ENCODE peak calls at places on chromosomes 4 and X, in nine cellular contexts. Y is tibial nerve, U is breast epithelium, S is HCT116, I is sigmoid colon, N is ovary, L is suprapubic skin, V is spleen, A is endothelial cell of umbilical vein. Q is an unnamed sample.

GRCh38 chrX:2898861-2899512 is 30.2 kb downstream of the ARSD start:
- DNase-seq in Y (no peak), U (peak), S (no peak), I (peak), N (no peak), L (no peak), V (no peak), A (no peak), Q (no peak)

GRCh38 chr4:116358633-116359222 is 726.6 kb downstream of the TRAM1L1 start:
- DNase-seq in Y (peak), U (no peak), S (peak), I (no peak), N (no peak), L (no peak), V (no peak), A (peak), Q (peak)

GRCh38 chrX:41293269-41293668 is 40.7 kb upstream of the DDX3X start:
- DNase-seq in Y (no peak), U (no peak), S (peak), I (no peak), N (no peak), L (no peak), V (no peak), A (no peak), Q (no peak)

GRCh38 chr4:148454835-148455234 is 12.6 kb upstream of the NR3C2 start:
- DNase-seq in Y (no peak), U (no peak), S (no peak), I (no peak), N (no peak), L (no peak), V (no peak), A (no peak), Q (no peak)

GRCh38 chr4:141571368-141571767 is 65.0 kb upstream of the IL15 start:
- DNase-seq in Y (no peak), U (no peak), S (no peak), I (no peak), N (no peak), L (no peak), V (no peak), A (no peak), Q (no peak)

GRCh38 chr4:109499513-109499912 is 60.5 kb upstream of the MCUB start:
- DNase-seq in Y (no peak), U (no peak), S (no peak), I (no peak), N (no peak), L (no peak), V (no peak), A (no peak), Q (no peak)

GRCh38 chrX:1222511-1223252 is 10.2 kb upstream of the CRLF2 start:
- DNase-seq in Y (no peak), U (no peak), S (no peak), I (peak), N (no peak), L (peak), V (no peak), A (no peak), Q (no peak)

GRCh38 chr4:52996261-52997131 is 134.4 kb downstream of the RASL11B start:
- DNase-seq in Y (peak), U (no peak), S (no peak), I (peak), N (peak), L (no peak), V (no peak), A (peak), Q (peak)

GRCh38 chr4:84309191-84309590 is 189.9 kb downstream of the NKX6-1 start:
- DNase-seq in Y (no peak), U (no peak), S (no peak), I (no peak), N (no peak), L (no peak), V (no peak), A (no peak), Q (no peak)

GRCh38 chrX:77119706-77120105 is 327.5 kb upstream of the FGF16 start:
- DNase-seq in Y (no peak), U (no peak), S (no peak), I (no peak), N (no peak), L (no peak), V (no peak), A (no peak), Q (no peak)

GRCh38 chr4:127623755-127624087 is 9.0 kb upstream of the INTU start:
- DNase-seq in Y (no peak), U (no peak), S (no peak), I (no peak), N (no peak), L (no peak), V (no peak), A (peak), Q (no peak)

GRCh38 chr4:7355795-7356194 is 78.9 kb downstream of the PSAPL1 start:
- DNase-seq in Y (no peak), U (no peak), S (no peak), I (no peak), N (no peak), L (no peak), V (no peak), A (no peak), Q (no peak)

GRCh38 chrX:43860646-43861370 is 21.4 kb downstream of the MAOB start:
- DNase-seq in Y (peak), U (peak), S (peak), I (no peak), N (no peak), L (no peak), V (no peak), A (peak), Q (no peak)

DNA sequence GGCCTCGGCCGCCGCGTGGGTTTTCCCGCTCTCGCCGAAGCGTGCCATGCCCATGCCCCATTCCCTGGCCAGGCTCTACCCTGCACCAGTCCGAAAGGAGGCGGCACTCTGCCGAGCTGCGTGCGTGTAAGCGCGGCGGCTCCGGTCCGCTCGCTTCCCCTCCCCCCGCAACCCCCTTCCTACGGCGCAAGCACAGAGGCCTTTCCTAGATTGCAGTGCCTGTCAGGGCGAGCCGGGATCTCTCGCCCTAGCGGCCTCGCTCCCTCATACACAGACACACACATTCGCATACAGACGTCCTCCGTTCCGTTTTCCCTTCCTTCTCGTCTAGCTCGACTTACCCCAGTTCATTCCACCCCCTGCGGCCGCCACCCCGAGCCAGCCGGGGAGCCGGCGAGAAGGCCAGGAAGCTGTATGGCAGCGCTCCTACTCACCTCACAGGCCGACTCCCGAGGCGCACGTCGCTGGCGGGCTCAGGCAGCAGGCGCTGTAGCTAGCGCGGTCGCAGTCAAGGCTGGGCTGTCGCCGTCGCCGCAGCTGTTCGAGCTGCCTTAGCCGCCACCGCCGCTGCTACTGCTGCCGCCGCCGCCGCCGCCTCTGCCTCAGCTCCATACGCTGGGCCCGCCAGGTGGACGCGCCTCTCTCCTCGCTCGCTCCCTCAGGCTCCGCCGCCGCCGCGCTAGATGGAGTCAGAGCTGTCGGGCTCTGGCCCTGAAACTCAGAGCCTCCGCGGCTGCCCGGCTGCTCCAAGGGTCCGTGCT is 623 bp downstream of the NEXMIF start:
- DNase-seq in Y (no peak), U (peak), S (no peak), I (peak), N (peak), L (peak), V (peak), A (peak), Q (peak)
- TF ChIP-seq POLR2A in Y (no peak), U (no peak), S (no peak), I (no peak), N (no peak), L (no peak), V (no peak), A (no peak), Q (peak)

DNA sequence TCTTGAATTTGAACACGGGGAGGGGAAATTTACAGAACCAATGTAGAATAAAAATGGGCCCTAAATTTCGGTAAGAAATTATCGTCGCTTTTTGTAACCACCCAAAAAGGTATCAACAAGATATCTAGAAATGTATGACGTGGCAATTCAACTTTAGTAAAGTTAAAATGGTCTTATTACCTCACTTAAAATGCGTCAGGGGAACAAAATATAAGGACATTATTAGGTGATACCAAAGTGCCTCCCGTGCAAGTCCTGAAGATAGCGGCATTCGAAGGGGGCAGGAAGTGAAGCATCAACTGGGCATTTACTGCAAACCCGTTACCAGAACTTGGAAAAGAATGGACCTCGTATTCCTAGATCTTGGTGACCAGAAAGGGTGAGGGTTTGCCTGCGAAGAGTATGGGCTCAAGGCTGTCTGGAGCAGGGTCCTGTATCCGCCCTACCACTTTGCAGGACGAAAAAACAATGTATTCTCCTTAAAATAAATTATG is 980 bp downstream of the AP1S2 start:
- DNase-seq in Y (no peak), U (no peak), S (no peak), I (no peak), N (no peak), L (no peak), V (no peak), A (peak), Q (no peak)
- H3K27ac ChIP-seq in Y (peak), U (no peak), S (no peak), I (peak), N (no peak), L (peak), V (peak), A (peak), Q (no peak)

GRCh38 chr4:70705856-70706461 is 15.8 kb upstream of the RUFY3 start:
- DNase-seq in Y (no peak), U (no peak), S (no peak), I (no peak), N (no peak), L (no peak), V (no peak), A (peak), Q (no peak)

GRCh38 chr4:70706516-70706915 is 15.2 kb upstream of the RUFY3 start:
- DNase-seq in Y (no peak), U (no peak), S (no peak), I (no peak), N (no peak), L (no peak), V (no peak), A (peak), Q (no peak)

GRCh38 chr4:70703695-70704332 is 15.5 kb downstream of the UTP3 start:
- DNase-seq in Y (peak), U (no peak), S (no peak), I (no peak), N (no peak), L (no peak), V (no peak), A (peak), Q (no peak)

GRCh38 chr4:70704333-70705145 is 16.2 kb downstream of the UTP3 start:
- DNase-seq in Y (peak), U (peak), S (peak), I (peak), N (peak), L (peak), V (peak), A (peak), Q (peak)

DNA sequence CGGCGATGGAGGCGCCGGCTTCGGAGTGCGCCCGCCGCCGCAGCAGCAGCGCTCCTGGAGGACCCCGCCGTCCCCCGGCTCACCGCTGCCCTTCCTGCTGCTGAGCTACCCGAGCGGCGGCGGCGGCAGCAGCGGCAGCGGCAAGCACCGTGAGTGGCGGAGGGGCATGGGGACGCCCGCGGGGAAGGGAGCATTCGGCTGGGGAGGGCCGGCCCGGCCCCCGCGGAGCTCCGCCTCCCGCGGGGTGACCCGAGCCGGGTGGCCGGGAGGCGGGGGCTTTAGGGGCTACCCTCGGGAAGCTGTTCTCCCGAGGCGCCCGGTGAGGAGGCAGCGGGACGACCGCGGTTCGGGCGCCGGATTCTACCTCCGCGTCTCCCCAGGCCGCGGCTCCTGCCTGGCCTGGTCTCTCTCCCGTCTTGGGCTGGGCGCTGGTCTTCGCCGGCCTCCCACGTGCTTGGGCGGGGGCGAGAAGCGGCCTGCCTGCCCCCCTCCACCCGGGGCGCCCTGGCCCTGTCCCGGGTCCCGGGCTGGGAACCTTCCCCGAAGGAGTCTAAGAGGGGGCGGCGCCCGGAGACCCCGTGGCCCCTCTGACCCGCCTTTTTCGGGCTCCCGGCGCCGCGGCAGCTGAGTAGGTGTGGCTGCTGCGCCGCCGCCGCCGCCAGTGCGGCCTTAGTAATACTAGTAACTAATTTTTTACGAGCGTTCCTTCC is 16.5 kb upstream of the RUFY3 start:
- DNase-seq in Y (peak), U (peak), S (no peak), I (peak), N (peak), L (peak), V (peak), A (peak), Q (peak)
- TF ChIP-seq CTCF in Y (peak), U (no peak), S (no peak), I (no peak), N (peak), L (no peak), V (no peak), A (no peak), Q (no peak)

DNA sequence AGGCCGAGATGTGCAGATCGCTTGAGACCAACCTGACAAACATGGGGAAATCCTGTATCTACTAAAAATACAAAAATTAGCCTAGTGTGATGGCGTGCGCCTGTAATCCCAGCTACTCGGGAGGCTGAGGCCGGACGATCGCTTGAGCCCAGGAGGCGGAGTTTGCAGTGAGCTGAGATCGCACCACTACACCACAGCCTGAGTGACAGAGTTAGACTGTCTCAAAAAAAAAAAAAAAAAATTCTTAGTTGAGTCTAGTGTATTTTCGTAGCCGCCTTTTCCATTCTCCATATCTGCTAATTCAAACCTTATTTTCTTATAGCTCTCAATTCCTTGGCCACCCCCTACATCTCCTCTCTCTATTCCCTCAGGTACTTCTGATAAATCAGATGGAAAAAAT is 978 bp downstream of the POLR2B start:
- DNase-seq in Y (no peak), U (no peak), S (no peak), I (no peak), N (no peak), L (no peak), V (no peak), A (peak), Q (peak)
- TF ChIP-seq POLR2A in Y (no peak), U (no peak), S (no peak), I (no peak), N (no peak), L (no peak), V (no peak), A (no peak), Q (no peak)

DNA sequence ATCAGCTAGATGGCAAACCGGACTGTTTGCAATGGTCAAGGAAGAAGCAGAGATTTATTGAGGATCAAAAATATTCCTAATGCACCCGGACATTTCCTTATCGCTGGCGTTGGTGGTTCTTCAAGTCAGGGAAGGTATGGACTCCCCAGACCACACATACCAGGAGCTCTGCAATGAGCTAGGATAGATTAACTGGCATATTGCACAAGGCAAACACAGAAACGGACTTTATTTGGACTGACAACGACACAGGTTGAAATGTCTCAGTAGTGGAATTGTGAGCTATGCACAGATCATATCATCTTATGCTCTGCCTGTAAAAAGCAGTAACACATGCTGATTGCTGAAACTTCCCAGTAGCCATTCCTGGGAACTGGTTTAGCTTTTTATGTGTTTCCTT is 1.7 kb downstream of the TSPAN7 start:
- DNase-seq in Y (no peak), U (no peak), S (no peak), I (no peak), N (no peak), L (no peak), V (no peak), A (no peak), Q (no peak)
- H3K27ac ChIP-seq in Y (no peak), U (no peak), S (no peak), I (peak), N (no peak), L (no peak), V (peak), A (no peak), Q (no peak)

GRCh38 chr4:74039065-74039763 is 725 bp upstream of the CXCL3 start:
- DNase-seq in Y (peak), U (no peak), S (no peak), I (no peak), N (no peak), L (no peak), V (no peak), A (peak), Q (no peak)
- TF ChIP-seq CTCF in Y (no peak), U (no peak), S (no peak), I (no peak), N (no peak), L (no peak), V (no peak), A (no peak), Q (no peak)

GRCh38 chr4:8559524-8560264 is 20.5 kb upstream of the GPR78 start:
- DNase-seq in Y (no peak), U (no peak), S (no peak), I (no peak), N (no peak), L (no peak), V (no peak), A (no peak), Q (no peak)
- TF ChIP-seq POLR2A in Y (no peak), U (no peak), S (no peak), I (no peak), N (no peak), L (no peak), V (no peak), A (no peak), Q (no peak)

GRCh38 chrX:5402461-5402860 is 826.2 kb downstream of the NLGN4X start:
- DNase-seq in Y (no peak), U (no peak), S (no peak), I (no peak), N (no peak), L (no peak), V (no peak), A (no peak), Q (no peak)
- H3K27ac ChIP-seq in Y (no peak), U (no peak), S (no peak), I (no peak), N (no peak), L (no peak), V (no peak), A (no peak), Q (no peak)

DNA sequence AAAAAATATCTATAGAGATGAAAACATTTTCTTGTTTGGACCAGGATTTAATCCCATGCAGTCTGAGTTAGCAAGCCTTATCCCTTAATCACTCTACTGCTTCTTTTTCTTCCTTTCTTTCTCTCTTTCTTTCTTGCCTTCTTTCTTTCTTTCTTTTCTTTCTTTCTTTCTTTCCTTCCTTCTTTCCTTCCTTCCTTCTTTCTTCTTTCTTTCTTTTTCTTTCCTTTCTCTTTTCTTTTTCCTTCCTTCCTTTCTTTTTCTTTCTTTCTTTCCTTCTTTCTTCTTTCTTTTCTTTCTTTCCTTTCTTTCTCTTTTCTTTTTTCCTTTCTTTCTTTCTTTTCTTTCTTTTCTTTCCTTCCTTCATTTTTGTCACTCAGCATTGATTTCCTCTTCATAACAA is 434.6 kb downstream of the FAT4 start:
- DNase-seq in Y (no peak), U (no peak), S (no peak), I (no peak), N (no peak), L (no peak), V (no peak), A (no peak), Q (no peak)
- TF ChIP-seq CTCF in Y (no peak), U (no peak), S (no peak), I (no peak), N (no peak), L (no peak), V (no peak), A (no peak), Q (no peak)

GRCh38 chr4:40316782-40317635 is 18.1 kb upstream of the CHRNA9 start:
- DNase-seq in Y (peak), U (peak), S (peak), I (peak), N (peak), L (no peak), V (no peak), A (peak), Q (peak)
- TF ChIP-seq POLR2A in Y (no peak), U (no peak), S (no peak), I (no peak), N (no peak), L (no peak), V (no peak), A (no peak), Q (no peak)